ENCODE peak calls at places on chromosomes 6 and 20, in six cellular contexts. One of them, this sample, is unnamed.

GRCh38 chr6:130033999-130034814 is 15.8 kb downstream of the L3MBTL3 start:
- DNase-seq in stromal cell of bone marrow: no peak
- DNase-seq in Ammon's horn: no peak
- DNase-seq in T-helper 1 cell: no peak
- DNase-seq in midbrain: no peak
- DNase-seq in HS-5: no peak
- DNase-seq in this sample: peak

GRCh38 chr20:21901470-21902275 is 196.2 kb downstream of the PAX1 start:
- DNase-seq in stromal cell of bone marrow: peak
- DNase-seq in Ammon's horn: peak
- DNase-seq in T-helper 1 cell: no peak
- DNase-seq in midbrain: peak
- DNase-seq in HS-5: no peak
- DNase-seq in this sample: no peak

GRCh38 chr6:154382707-154383106 is 26.1 kb upstream of the IPCEF1 start:
- DNase-seq in stromal cell of bone marrow: no peak
- DNase-seq in Ammon's horn: no peak
- DNase-seq in T-helper 1 cell: no peak
- DNase-seq in midbrain: no peak
- DNase-seq in HS-5: no peak
- DNase-seq in this sample: no peak

GRCh38 chr6:27966816-27967426 is 9.9 kb downstream of the OR2B6 start:
- DNase-seq in stromal cell of bone marrow: no peak
- DNase-seq in Ammon's horn: no peak
- DNase-seq in T-helper 1 cell: no peak
- DNase-seq in midbrain: no peak
- DNase-seq in HS-5: no peak
- DNase-seq in this sample: no peak

GRCh38 chr20:11716239-11716944 is 201.3 kb upstream of the BTBD3 start:
- DNase-seq in stromal cell of bone marrow: peak
- DNase-seq in Ammon's horn: peak
- DNase-seq in T-helper 1 cell: no peak
- DNase-seq in midbrain: no peak
- DNase-seq in HS-5: peak
- DNase-seq in this sample: peak

GRCh38 chr6:151609146-151609962 is 115.5 kb downstream of the CCDC170 start:
- DNase-seq in stromal cell of bone marrow: peak
- DNase-seq in Ammon's horn: no peak
- DNase-seq in T-helper 1 cell: no peak
- DNase-seq in midbrain: no peak
- DNase-seq in HS-5: no peak
- DNase-seq in this sample: no peak

GRCh38 chr6:40251609-40252008 is 317.3 kb upstream of the MOCS1 start:
- DNase-seq in stromal cell of bone marrow: no peak
- DNase-seq in Ammon's horn: no peak
- DNase-seq in T-helper 1 cell: no peak
- DNase-seq in midbrain: no peak
- DNase-seq in HS-5: no peak
- DNase-seq in this sample: no peak

GRCh38 chr6:45036101-45036500 is 292.0 kb upstream of the RUNX2 start:
- DNase-seq in stromal cell of bone marrow: no peak
- DNase-seq in Ammon's horn: no peak
- DNase-seq in T-helper 1 cell: no peak
- DNase-seq in midbrain: no peak
- DNase-seq in HS-5: no peak
- DNase-seq in this sample: no peak

GRCh38 chr20:37096415-37097039 is 730 bp upstream of the RBL1 start:
- DNase-seq in stromal cell of bone marrow: no peak
- DNase-seq in Ammon's horn: no peak
- DNase-seq in T-helper 1 cell: no peak
- DNase-seq in midbrain: peak
- DNase-seq in HS-5: no peak
- DNase-seq in this sample: no peak

GRCh38 chr20:48807586-48808381 is 20.0 kb downstream of the PREX1 start:
- DNase-seq in stromal cell of bone marrow: no peak
- DNase-seq in Ammon's horn: peak
- DNase-seq in T-helper 1 cell: no peak
- DNase-seq in midbrain: peak
- DNase-seq in HS-5: no peak
- DNase-seq in this sample: no peak

GRCh38 chr6:163776549-163777378 is 362.2 kb downstream of the QKI start:
- DNase-seq in stromal cell of bone marrow: no peak
- DNase-seq in Ammon's horn: no peak
- DNase-seq in T-helper 1 cell: no peak
- DNase-seq in midbrain: no peak
- DNase-seq in HS-5: no peak
- DNase-seq in this sample: no peak

GRCh38 chr20:45037050-45037449 is 63.9 kb downstream of the KCNS1 start:
- DNase-seq in stromal cell of bone marrow: peak
- DNase-seq in Ammon's horn: peak
- DNase-seq in T-helper 1 cell: no peak
- DNase-seq in midbrain: no peak
- DNase-seq in HS-5: no peak
- DNase-seq in this sample: no peak

GRCh38 chr20:20096421-20096820 is 44.1 kb downstream of the CFAP61 start:
- DNase-seq in stromal cell of bone marrow: no peak
- DNase-seq in Ammon's horn: peak
- DNase-seq in T-helper 1 cell: no peak
- DNase-seq in midbrain: no peak
- DNase-seq in HS-5: no peak
- DNase-seq in this sample: no peak

GRCh38 chr6:144467921-144468320 is 182.8 kb downstream of the UTRN start:
- DNase-seq in stromal cell of bone marrow: no peak
- DNase-seq in Ammon's horn: no peak
- DNase-seq in T-helper 1 cell: no peak
- DNase-seq in midbrain: no peak
- DNase-seq in HS-5: no peak
- DNase-seq in this sample: no peak

GRCh38 chr6:144259988-144260387 is 25.1 kb upstream of the UTRN start:
- DNase-seq in stromal cell of bone marrow: peak
- DNase-seq in Ammon's horn: no peak
- DNase-seq in T-helper 1 cell: no peak
- DNase-seq in midbrain: no peak
- DNase-seq in HS-5: no peak
- DNase-seq in this sample: peak

GRCh38 chr6:1641391-1641790 is 31.7 kb downstream of the FOXC1 start:
- DNase-seq in stromal cell of bone marrow: no peak
- DNase-seq in Ammon's horn: no peak
- DNase-seq in T-helper 1 cell: no peak
- DNase-seq in midbrain: no peak
- DNase-seq in HS-5: no peak
- DNase-seq in this sample: no peak

GRCh38 chr20:60365882-60366281 is 407.7 kb downstream of the CDH26 start:
- DNase-seq in stromal cell of bone marrow: no peak
- DNase-seq in Ammon's horn: no peak
- DNase-seq in T-helper 1 cell: no peak
- DNase-seq in midbrain: no peak
- DNase-seq in HS-5: no peak
- DNase-seq in this sample: no peak

GRCh38 chr6:76592561-76592960 is 520.1 kb upstream of the IMPG1 start:
- DNase-seq in stromal cell of bone marrow: no peak
- DNase-seq in Ammon's horn: no peak
- DNase-seq in T-helper 1 cell: no peak
- DNase-seq in midbrain: no peak
- DNase-seq in HS-5: no peak
- DNase-seq in this sample: no peak

GRCh38 chr20:39117486-39117885 is 155.3 kb downstream of the DHX35 start:
- DNase-seq in stromal cell of bone marrow: peak
- DNase-seq in Ammon's horn: no peak
- DNase-seq in T-helper 1 cell: no peak
- DNase-seq in midbrain: no peak
- DNase-seq in HS-5: no peak
- DNase-seq in this sample: peak

GRCh38 chr20:53522696-53523095 is 70.9 kb downstream of the ZNF217 start:
- DNase-seq in stromal cell of bone marrow: no peak
- DNase-seq in Ammon's horn: no peak
- DNase-seq in T-helper 1 cell: no peak
- DNase-seq in midbrain: no peak
- DNase-seq in HS-5: no peak
- DNase-seq in this sample: no peak

GRCh38 chr6:19297880-19298279 is 539.3 kb upstream of the ID4 start:
- DNase-seq in stromal cell of bone marrow: no peak
- DNase-seq in Ammon's horn: no peak
- DNase-seq in T-helper 1 cell: no peak
- DNase-seq in midbrain: no peak
- DNase-seq in HS-5: no peak
- DNase-seq in this sample: no peak

GRCh38 chr6:127200114-127200513 is 66.5 kb upstream of the RNF146 start:
- DNase-seq in stromal cell of bone marrow: no peak
- DNase-seq in Ammon's horn: no peak
- DNase-seq in T-helper 1 cell: no peak
- DNase-seq in midbrain: no peak
- DNase-seq in HS-5: no peak
- DNase-seq in this sample: no peak

GRCh38 chr6:124190256-124190655 is 386.6 kb downstream of the NKAIN2 start:
- DNase-seq in stromal cell of bone marrow: no peak
- DNase-seq in Ammon's horn: no peak
- DNase-seq in T-helper 1 cell: no peak
- DNase-seq in midbrain: no peak
- DNase-seq in HS-5: no peak
- DNase-seq in this sample: no peak

GRCh38 chr6:132818404-132819359 is 4.3 kb downstream of the RPS12 start:
- DNase-seq in stromal cell of bone marrow: no peak
- DNase-seq in Ammon's horn: no peak
- DNase-seq in T-helper 1 cell: no peak
- DNase-seq in midbrain: no peak
- DNase-seq in HS-5: no peak
- DNase-seq in this sample: no peak

GRCh38 chr6:84027340-84028183 is 6.0 kb upstream of the MRAP2 start:
- DNase-seq in stromal cell of bone marrow: peak
- DNase-seq in Ammon's horn: peak
- DNase-seq in T-helper 1 cell: no peak
- DNase-seq in midbrain: no peak
- DNase-seq in HS-5: no peak
- DNase-seq in this sample: peak